ENCODE peak calls at places on chromosomes 13 and 19, in four cellular contexts. One of them, this sample, is unnamed.

GRCh38 chr13:98044301-98044700 is 90.8 kb downstream of the IPO5 start:
- DNase-seq in osteoblast: no peak
- DNase-seq in T1000: no peak
- DNase-seq in mucosa of descending colon: no peak
- DNase-seq in this sample: no peak

GRCh38 chr13:36192166-36192565 is 22.2 kb downstream of the SOHLH2 start:
- DNase-seq in osteoblast: no peak
- DNase-seq in T1000: no peak
- DNase-seq in mucosa of descending colon: no peak
- DNase-seq in this sample: no peak

GRCh38 chr13:35470671-35471465 is 5.6 kb downstream of the MAB21L1 start:
- DNase-seq in osteoblast: peak; percentile 80
- DNase-seq in T1000: no peak
- DNase-seq in mucosa of descending colon: peak; percentile 10
- DNase-seq in this sample: peak; percentile 65

GRCh38 chr19:33727331-33728028 is 69.2 kb upstream of the KCTD15 start:
- DNase-seq in osteoblast: peak; percentile 57
- DNase-seq in T1000: no peak
- DNase-seq in mucosa of descending colon: no peak
- DNase-seq in this sample: no peak

GRCh38 chr13:50921706-50922105 is 12.1 kb downstream of the RNASEH2B start:
- DNase-seq in osteoblast: no peak
- DNase-seq in T1000: no peak
- DNase-seq in mucosa of descending colon: no peak
- DNase-seq in this sample: no peak

GRCh38 chr13:29472317-29472961 is 123.0 kb downstream of the SLC7A1 start:
- DNase-seq in osteoblast: no peak
- DNase-seq in T1000: no peak
- DNase-seq in mucosa of descending colon: peak; percentile 78
- DNase-seq in this sample: no peak

GRCh38 chr13:35131471-35131870 is 189.4 kb downstream of the NBEA start:
- DNase-seq in osteoblast: no peak
- DNase-seq in T1000: no peak
- DNase-seq in mucosa of descending colon: no peak
- DNase-seq in this sample: no peak

GRCh38 chr13:73228546-73228945 is 169.7 kb downstream of the KLF5 start:
- DNase-seq in osteoblast: peak; percentile 44
- DNase-seq in T1000: no peak
- DNase-seq in mucosa of descending colon: no peak
- DNase-seq in this sample: no peak

GRCh38 chr13:30908416-30908980 is 2.4 kb downstream of the MEDAG start:
- DNase-seq in osteoblast: peak; percentile 66
- DNase-seq in T1000: no peak
- DNase-seq in mucosa of descending colon: no peak
- DNase-seq in this sample: no peak

GRCh38 chr19:3146677-3147100 is 10.9 kb downstream of the GNA15 start:
- DNase-seq in osteoblast: peak; percentile 77
- DNase-seq in T1000: no peak
- DNase-seq in mucosa of descending colon: peak; percentile 36
- DNase-seq in this sample: no peak

GRCh38 chr19:17402982-17403855 is 2.2 kb downstream of the BST2 start:
- DNase-seq in osteoblast: peak; percentile 88
- DNase-seq in T1000: no peak
- DNase-seq in mucosa of descending colon: no peak
- DNase-seq in this sample: no peak